ENCODE peak calls at places on chromosomes 5 and 9, in four cellular contexts. M is neural progenitor cell; K is CD8-positive, alpha-beta memory T cell; V is GOT3. A is an unnamed sample.

GRCh38 chr5:168375214-168375613 is 83.8 kb downstream of the WWC1 start:
- DNase-seq in V (no peak), K (no peak), M (no peak), A (no peak)

GRCh38 chr5:120463991-120464626 is at the start of gene PRR16:
- DNase-seq in M (peak), K (no peak), V (peak), A (no peak)

GRCh38 chr9:32426278-32426939 is 42.0 kb downstream of the ACO1 start:
- DNase-seq in V (no peak), M (no peak), K (no peak), A (no peak)

GRCh38 chr5:85266692-85267091 is 882.0 kb upstream of the EDIL3 start:
- DNase-seq in K (no peak), V (no peak), M (no peak), A (no peak)

GRCh38 chr5:73648490-73648889 is 22.5 kb downstream of the ARHGEF28 start:
- DNase-seq in M (no peak), V (no peak), K (no peak), A (no peak)

GRCh38 chr9:129094387-129095169 is 13.7 kb downstream of the DOLPP1 start:
- DNase-seq in V (no peak), M (no peak), K (no peak), A (no peak)

GRCh38 chr5:93580387-93581100 is 475 bp downstream of the NR2F1-AS1 start:
- DNase-seq in K (no peak), M (peak), V (no peak), A (no peak)

GRCh38 chr9:114028646-114029045 is 49.5 kb downstream of the AMBP start:
- DNase-seq in M (no peak), V (no peak), K (no peak), A (no peak)

GRCh38 chr5:90940227-90940995 is 381.8 kb downstream of the ADGRV1 start:
- DNase-seq in K (peak), V (no peak), M (peak), A (peak)

GRCh38 chr9:101028346-101029299 is at the start of gene PLPPR1:
- DNase-seq in K (no peak), V (no peak), M (peak), A (no peak)

GRCh38 chr5:178149199-178149932 is 4.3 kb downstream of the NHP2 start:
- DNase-seq in K (no peak), M (no peak), V (no peak), A (no peak)